ENCODE peak calls at places on chromosomes 6 and 20, in six cellular contexts. One of them, this sample, is unnamed.

GRCh38 chr20:44600758-44601562 is 18.6 kb downstream of the PKIG start:
- DNase-seq in HepG2: no peak
- DNase-seq in GM12878: no peak
- DNase-seq in H1: no peak
- DNase-seq in K562: no peak
- DNase-seq in GM12891: no peak
- DNase-seq in this sample: no peak

GRCh38 chr20:389220-389619 is 8.7 kb downstream of the TRIB3 start:
- DNase-seq in K562: no peak
- DNase-seq in H1: no peak
- DNase-seq in HepG2: no peak
- DNase-seq in GM12891: no peak
- DNase-seq in GM12878: no peak
- DNase-seq in this sample: no peak

GRCh38 chr6:13766201-13766634 is 48.1 kb downstream of the MCUR1 start:
- DNase-seq in K562: no peak
- DNase-seq in H1: no peak
- DNase-seq in GM12878: no peak
- DNase-seq in GM12891: no peak
- DNase-seq in HepG2: no peak
- DNase-seq in this sample: no peak

GRCh38 chr20:3887870-3888614 is 1.1 kb upstream of the PANK2 start:
- DNase-seq in GM12891: no peak
- DNase-seq in GM12878: no peak
- DNase-seq in HepG2: no peak
- DNase-seq in H1: no peak
- DNase-seq in K562: no peak
- DNase-seq in this sample: no peak

GRCh38 chr6:132087391-132087790 is 136.2 kb upstream of the CCN2 start:
- DNase-seq in GM12891: no peak
- DNase-seq in H1: no peak
- DNase-seq in HepG2: no peak
- DNase-seq in GM12878: no peak
- DNase-seq in K562: no peak
- DNase-seq in this sample: no peak

GRCh38 chr6:56767892-56768531 is 125.3 kb upstream of the DST start:
- DNase-seq in H1: no peak
- DNase-seq in GM12891: no peak
- DNase-seq in HepG2: no peak
- DNase-seq in K562: no peak
- DNase-seq in GM12878: no peak
- DNase-seq in this sample: no peak

GRCh38 chr20:11537032-11537431 is 380.7 kb upstream of the BTBD3 start:
- DNase-seq in K562: no peak
- DNase-seq in HepG2: no peak
- DNase-seq in H1: no peak
- DNase-seq in GM12878: no peak
- DNase-seq in GM12891: no peak
- DNase-seq in this sample: no peak

GRCh38 chr6:38035478-38035877 is 216.0 kb downstream of the ZFAND3 start:
- DNase-seq in K562: no peak
- DNase-seq in H1: no peak
- DNase-seq in GM12878: no peak
- DNase-seq in HepG2: no peak
- DNase-seq in GM12891: no peak
- DNase-seq in this sample: no peak

GRCh38 chr20:4795394-4795793 is 73.7 kb downstream of the PRND start:
- DNase-seq in H1: no peak
- DNase-seq in GM12891: no peak
- DNase-seq in GM12878: no peak
- DNase-seq in HepG2: peak
- DNase-seq in K562: peak
- DNase-seq in this sample: no peak

GRCh38 chr6:26088344-26088743 is 1.1 kb downstream of the HFE start:
- DNase-seq in GM12891: no peak
- DNase-seq in GM12878: no peak
- DNase-seq in H1: no peak
- DNase-seq in K562: no peak
- DNase-seq in HepG2: no peak
- DNase-seq in this sample: no peak

GRCh38 chr20:558117-558516 is 14.5 kb upstream of the CSNK2A1 start:
- DNase-seq in GM12878: no peak
- DNase-seq in K562: no peak
- DNase-seq in H1: no peak
- DNase-seq in GM12891: no peak
- DNase-seq in HepG2: no peak
- DNase-seq in this sample: no peak

GRCh38 chr6:105424177-105424783 is 21.4 kb upstream of the PREP start:
- DNase-seq in GM12891: peak
- DNase-seq in H1: peak
- DNase-seq in HepG2: peak
- DNase-seq in GM12878: no peak
- DNase-seq in K562: peak
- DNase-seq in this sample: peak
- TF ChIP-seq TAF1 in GM12891: no peak
- TF ChIP-seq TAF1 in H1: no peak
- TF ChIP-seq TAF1 in HepG2: no peak
- TF ChIP-seq TAF1 in GM12878: no peak
- TF ChIP-seq TAF1 in K562: no peak
- TF ChIP-seq TAF1 in this sample: no peak

GRCh38 chr6:125197795-125198269 is 44.3 kb downstream of the TPD52L1 start:
- DNase-seq in HepG2: no peak
- DNase-seq in K562: no peak
- DNase-seq in GM12878: no peak
- DNase-seq in GM12891: no peak
- DNase-seq in H1: no peak
- DNase-seq in this sample: no peak
- TF ChIP-seq POLR2A in HepG2: no peak
- TF ChIP-seq POLR2A in K562: no peak
- TF ChIP-seq POLR2A in GM12878: no peak
- TF ChIP-seq POLR2A in GM12891: no peak
- TF ChIP-seq POLR2A in H1: no peak
- TF ChIP-seq POLR2A in this sample: no peak

GRCh38 chr6:48671506-48671905 is 560.5 kb upstream of the PTCHD4 start:
- DNase-seq in H1: no peak
- DNase-seq in HepG2: no peak
- DNase-seq in GM12891: no peak
- DNase-seq in K562: no peak
- DNase-seq in GM12878: no peak
- DNase-seq in this sample: no peak
- TF ChIP-seq TAF1 in H1: no peak
- TF ChIP-seq TAF1 in HepG2: no peak
- TF ChIP-seq TAF1 in GM12891: no peak
- TF ChIP-seq TAF1 in K562: no peak
- TF ChIP-seq TAF1 in GM12878: no peak
- TF ChIP-seq TAF1 in this sample: no peak

GRCh38 chr6:30568245-30568644 is 3.0 kb upstream of the ABCF1 start:
- DNase-seq in H1: no peak
- DNase-seq in GM12891: no peak
- DNase-seq in GM12878: no peak
- DNase-seq in K562: peak
- DNase-seq in HepG2: no peak
- DNase-seq in this sample: no peak

GRCh38 chr6:30565772-30566171 is 5.5 kb upstream of the ABCF1 start:
- DNase-seq in HepG2: no peak
- DNase-seq in H1: no peak
- DNase-seq in GM12878: no peak
- DNase-seq in K562: no peak
- DNase-seq in GM12891: no peak
- DNase-seq in this sample: no peak

GRCh38 chr6:30560930-30561329 is 3.8 kb downstream of the PRR3 start:
- DNase-seq in GM12878: no peak
- DNase-seq in K562: no peak
- DNase-seq in HepG2: no peak
- DNase-seq in H1: no peak
- DNase-seq in GM12891: no peak
- DNase-seq in this sample: no peak

GRCh38 chr6:30562470-30563425 is 5.7 kb downstream of the PRR3 start:
- DNase-seq in H1: no peak
- DNase-seq in HepG2: no peak
- DNase-seq in GM12891: no peak
- DNase-seq in K562: no peak
- DNase-seq in GM12878: no peak
- DNase-seq in this sample: no peak

DNA sequence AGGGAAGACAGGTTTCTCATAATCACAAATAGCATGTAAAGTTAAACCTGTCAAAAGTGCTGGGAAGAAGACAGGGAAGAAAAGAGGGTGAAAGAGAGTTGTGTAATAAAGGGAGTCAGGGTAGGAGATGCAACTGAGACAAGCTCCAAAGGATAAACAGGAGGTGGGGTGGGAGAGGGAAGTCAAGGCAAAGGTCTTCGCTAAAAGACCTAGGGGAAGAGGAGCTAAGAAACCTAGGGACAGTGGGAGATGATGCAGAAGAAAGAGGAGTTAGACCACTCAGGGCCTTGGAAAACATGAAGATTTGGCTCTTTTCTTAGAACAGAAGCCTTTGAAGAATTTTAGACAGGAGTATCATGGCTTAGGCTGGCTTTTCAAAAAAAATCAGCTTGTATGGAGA is 7.0 kb downstream of the PRR3 start:
- DNase-seq in HepG2: no peak
- DNase-seq in GM12891: no peak
- DNase-seq in H1: no peak
- DNase-seq in GM12878: no peak
- DNase-seq in K562: no peak
- DNase-seq in this sample: no peak
- TF ChIP-seq POLR2A in HepG2: no peak
- TF ChIP-seq POLR2A in GM12891: no peak
- TF ChIP-seq POLR2A in H1: no peak
- TF ChIP-seq POLR2A in GM12878: no peak
- TF ChIP-seq POLR2A in K562: peak
- TF ChIP-seq POLR2A in this sample: no peak

DNA sequence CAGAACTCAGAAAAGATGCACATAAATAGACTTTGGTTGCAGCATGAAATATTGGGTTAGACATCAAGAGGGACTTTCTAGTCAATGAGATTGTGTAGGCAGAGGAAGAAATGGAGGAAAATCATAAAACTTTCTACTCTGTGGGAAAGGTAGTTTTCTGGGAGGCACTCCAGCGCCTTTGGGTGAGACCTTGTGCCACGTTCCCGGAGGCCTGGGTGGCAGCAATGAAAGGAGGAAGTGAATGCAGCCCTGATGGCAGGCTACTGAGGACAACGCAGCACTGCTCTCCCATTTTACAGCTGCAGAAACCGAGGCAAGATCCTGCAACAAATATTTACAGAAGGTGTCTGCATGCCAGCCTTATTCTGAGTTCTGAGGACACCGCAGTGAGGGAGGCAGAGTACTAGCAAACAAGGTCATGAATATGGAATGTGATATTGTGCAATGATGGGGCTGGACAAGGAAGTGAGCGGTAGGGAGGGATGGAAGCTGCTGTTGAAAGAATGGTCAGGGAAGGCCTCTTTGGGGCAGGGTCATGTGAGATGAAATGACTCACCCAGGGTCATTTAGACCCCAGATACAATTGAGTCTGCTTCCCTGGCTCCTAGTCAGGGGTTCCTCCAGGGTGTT is 159.1 kb downstream of the TFAP2C start:
- DNase-seq in H1: no peak
- DNase-seq in K562: no peak
- DNase-seq in GM12878: no peak
- DNase-seq in GM12891: no peak
- DNase-seq in HepG2: peak
- DNase-seq in this sample: no peak
- TF ChIP-seq TAF1 in H1: no peak
- TF ChIP-seq TAF1 in K562: no peak
- TF ChIP-seq TAF1 in GM12878: no peak
- TF ChIP-seq TAF1 in GM12891: no peak
- TF ChIP-seq TAF1 in HepG2: no peak
- TF ChIP-seq TAF1 in this sample: no peak

DNA sequence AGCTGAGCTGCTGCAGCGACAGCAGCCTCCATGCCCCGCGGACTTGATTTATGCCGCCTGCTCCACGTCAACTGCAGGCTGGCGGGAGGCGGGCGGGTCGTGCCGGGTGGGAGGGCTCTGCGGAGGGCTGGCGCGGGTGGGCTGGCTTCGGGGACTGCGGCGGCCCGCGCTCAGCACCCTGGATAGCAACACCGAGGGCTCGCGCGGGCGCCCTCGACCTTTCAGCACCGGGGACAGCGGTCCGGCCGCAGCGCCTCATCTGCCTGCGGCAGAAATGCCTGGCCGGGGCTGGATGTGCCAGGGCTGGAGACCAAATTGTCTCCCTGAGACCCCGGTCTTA is 792 bp downstream of the SNAP25 start:
- DNase-seq in HepG2: no peak
- DNase-seq in K562: peak
- DNase-seq in GM12878: no peak
- DNase-seq in GM12891: peak
- DNase-seq in H1: peak
- DNase-seq in this sample: peak
- TF ChIP-seq POLR2A in HepG2: no peak
- TF ChIP-seq POLR2A in K562: no peak
- TF ChIP-seq POLR2A in GM12878: no peak
- TF ChIP-seq POLR2A in GM12891: no peak
- TF ChIP-seq POLR2A in H1: no peak
- TF ChIP-seq POLR2A in this sample: no peak

GRCh38 chr6:137851669-137852068 is 15.4 kb upstream of the TNFAIP3 start:
- DNase-seq in HepG2: no peak
- DNase-seq in K562: no peak
- DNase-seq in GM12878: no peak
- DNase-seq in H1: no peak
- DNase-seq in GM12891: no peak
- DNase-seq in this sample: no peak

GRCh38 chr6:137849076-137849708 is 17.9 kb upstream of the TNFAIP3 start:
- DNase-seq in H1: no peak
- DNase-seq in GM12878: no peak
- DNase-seq in GM12891: no peak
- DNase-seq in K562: no peak
- DNase-seq in HepG2: no peak
- DNase-seq in this sample: no peak

GRCh38 chr6:137849709-137850093 is 17.4 kb upstream of the TNFAIP3 start:
- DNase-seq in H1: no peak
- DNase-seq in GM12891: no peak
- DNase-seq in HepG2: no peak
- DNase-seq in GM12878: no peak
- DNase-seq in K562: no peak
- DNase-seq in this sample: no peak

GRCh38 chr6:137850816-137851602 is 16.1 kb upstream of the TNFAIP3 start:
- DNase-seq in GM12891: no peak
- DNase-seq in GM12878: no peak
- DNase-seq in H1: no peak
- DNase-seq in HepG2: no peak
- DNase-seq in K562: no peak
- DNase-seq in this sample: no peak

GRCh38 chr6:137850137-137850714 is 16.8 kb upstream of the TNFAIP3 start:
- DNase-seq in GM12878: no peak
- DNase-seq in K562: no peak
- DNase-seq in H1: no peak
- DNase-seq in HepG2: no peak
- DNase-seq in GM12891: no peak
- DNase-seq in this sample: no peak
- TF ChIP-seq TAF1 in GM12878: no peak
- TF ChIP-seq TAF1 in K562: no peak
- TF ChIP-seq TAF1 in H1: no peak
- TF ChIP-seq TAF1 in HepG2: no peak
- TF ChIP-seq TAF1 in GM12891: no peak
- TF ChIP-seq TAF1 in this sample: no peak